ENCODE peak calls at places on chromosomes 16 and 17, in nine cellular contexts. B is RCC 7860; K is activated CD4-positive, alpha-beta T cell treated with anti-CD3 and anti-CD28 coated beads, Interleukin-2, amount 50 U/mL, for 24 hours; A is small intestine; I is germinal center; M is GM03348; P is stimulated activated naive CD8-positive, alpha-beta T cell treated with anti-CD3 and anti-CD28 coated beads, Interleukin-15, amount 100 ng/mL, for 72 hours; O is stimulated activated CD4-positive, alpha-beta T cell treated with anti-CD3 and anti-CD28 coated beads, Interleukin-2, amount 100 ng/mL, for 24 hours; E is AG20443. U is an unnamed sample.

GRCh38 chr17:78355701-78356100 is 4.2 kb downstream of the SOCS3 start:
- DNase-seq in B (no peak), M (no peak), K (no peak), O (no peak), I (no peak), P (no peak), E (no peak), A (no peak), U (no peak)

GRCh38 chr16:87465306-87465705 is 27.5 kb downstream of the ZCCHC14 start:
- DNase-seq in E (peak; percentile 90), O (no peak), P (no peak), I (no peak), K (no peak), M (peak; percentile 89), B (no peak), A (peak; percentile 70), U (peak; percentile 90)

GRCh38 chr17:4449736-4450135 is 16.0 kb downstream of the SPNS3 start:
- DNase-seq in O (no peak), I (no peak), B (no peak), M (peak; percentile 52), A (peak; percentile 23), P (no peak), K (no peak), E (peak; percentile 70), U (no peak)

GRCh38 chr17:66255527-66255971 is 26.3 kb upstream of the APOH start:
- DNase-seq in K (no peak), B (no peak), I (no peak), O (no peak), A (no peak), E (no peak), M (no peak), P (no peak), U (no peak)

GRCh38 chr17:6366144-6366755 is 68.7 kb downstream of the AIPL1 start:
- DNase-seq in K (no peak), O (no peak), I (no peak), M (no peak), A (no peak), E (no peak), P (no peak), B (peak; percentile 81), U (peak; percentile 7)

GRCh38 chr17:10699861-10700260 is 2.5 kb downstream of the ADPRM start:
- DNase-seq in M (no peak), E (no peak), A (no peak), B (no peak), O (no peak), P (no peak), K (no peak), I (peak; percentile 6), U (no peak)

GRCh38 chr16:11308493-11309283 is 27.6 kb upstream of the PRM1 start:
- DNase-seq in B (no peak), A (no peak), P (no peak), K (no peak), O (no peak), M (no peak), E (no peak), I (peak; percentile 76), U (no peak)

GRCh38 chr16:81316176-81316496 is 1.4 kb downstream of the GAN start:
- DNase-seq in M (no peak), B (no peak), K (no peak), E (no peak), P (no peak), A (peak; percentile 2), O (no peak), I (no peak), U (peak; percentile 10)

GRCh38 chr17:44362964-44363612 is 565 bp downstream of the FAM171A2 start:
- DNase-seq in O (no peak), I (no peak), B (no peak), P (no peak), M (peak; percentile 68), E (peak; percentile 56), K (no peak), A (no peak), U (peak; percentile 53)

GRCh38 chr17:38706625-38707298 is 1.7 kb downstream of the MLLT6 start:
- DNase-seq in E (peak; percentile 43), A (peak; percentile 45), M (peak; percentile 40), P (no peak), I (peak; percentile 40), O (peak; percentile 46), K (no peak), B (no peak), U (peak; percentile 28)

GRCh38 chr17:21289902-21290571 is 5.5 kb downstream of the MAP2K3 start:
- DNase-seq in I (no peak), M (peak; percentile 35), K (no peak), E (peak; percentile 21), P (no peak), O (no peak), B (no peak), A (no peak), U (no peak)

GRCh38 chr17:74211141-74211928 is 2.0 kb upstream of the TTYH2 start:
- DNase-seq in A (no peak), O (no peak), B (no peak), E (no peak), M (no peak), P (no peak), I (no peak), K (no peak), U (no peak)

GRCh38 chr17:6660765-6661463 is 9.4 kb downstream of the C17orf100 start:
- DNase-seq in I (peak; percentile 58), A (no peak), B (no peak), E (no peak), P (no peak), K (no peak), O (no peak), M (peak; percentile 4), U (no peak)

GRCh38 chr17:74485841-74486240 is 19.4 kb downstream of the CD300A start:
- DNase-seq in P (no peak), I (no peak), K (no peak), B (no peak), O (no peak), E (peak; percentile 3), A (no peak), M (peak; percentile 0), U (no peak)

GRCh38 chr16:69190046-69190588 is 3.2 kb downstream of the SNTB2 start:
- DNase-seq in P (no peak), I (no peak), B (no peak), E (no peak), K (no peak), O (no peak), A (no peak), M (no peak), U (no peak)

GRCh38 chr17:17200311-17200710 is 5.8 kb downstream of the PLD6 start:
- DNase-seq in E (no peak), I (no peak), O (no peak), A (no peak), M (no peak), P (no peak), K (no peak), B (no peak), U (no peak)

GRCh38 chr17:68457539-68458259 is 403 bp upstream of the WIPI1 start:
- DNase-seq in B (peak; percentile 92), E (peak; percentile 98), A (peak; percentile 98), M (peak; percentile 98), K (peak; percentile 93), I (peak; percentile 99), O (peak; percentile 98), P (peak; percentile 99), U (peak; percentile 100)

GRCh38 chr16:67449328-67449727 is 18.4 kb downstream of the HSD11B2 start:
- DNase-seq in E (no peak), I (no peak), P (no peak), B (no peak), O (no peak), A (peak; percentile 54), M (no peak), K (no peak), U (no peak)

GRCh38 chr16:80055831-80056230 is 455.3 kb upstream of the MAF start:
- DNase-seq in P (no peak), B (no peak), M (no peak), I (no peak), O (no peak), K (no peak), E (no peak), A (no peak), U (no peak)

GRCh38 chr16:3328104-3328503 is 22.8 kb downstream of the ZNF75A start:
- DNase-seq in E (no peak), K (no peak), P (no peak), A (peak; percentile 9), O (no peak), I (no peak), B (no peak), M (no peak), U (no peak)

GRCh38 chr17:80773243-80773991 is 218.2 kb upstream of the CHMP6 start:
- DNase-seq in B (no peak), E (peak; percentile 45), P (no peak), A (no peak), I (no peak), O (no peak), M (peak; percentile 19), K (no peak), U (peak; percentile 37)

GRCh38 chr17:27782791-27783206 is 17.5 kb downstream of the NOS2 start:
- DNase-seq in K (no peak), A (no peak), M (no peak), B (no peak), P (no peak), O (no peak), I (no peak), E (no peak), U (no peak)

GRCh38 chr16:65916995-65917394 is 449.5 kb upstream of the CDH5 start:
- DNase-seq in B (no peak), P (no peak), A (no peak), I (no peak), K (no peak), E (no peak), O (no peak), M (no peak), U (no peak)

GRCh38 chr17:75557075-75557851 is 30.3 kb upstream of the MYO15B start:
- DNase-seq in K (no peak), A (peak; percentile 93), P (no peak), I (no peak), E (peak; percentile 49), O (no peak), B (peak; percentile 97), M (no peak), U (peak; percentile 25)

GRCh38 chr17:76968707-76969597 is 100.7 kb downstream of the MGAT5B start:
- DNase-seq in I (peak; percentile 90), E (no peak), P (peak; percentile 53), A (peak; percentile 33), B (no peak), K (no peak), M (no peak), O (peak; percentile 51), U (peak; percentile 7)

U was measured in adipocyte.